ENCODE peak calls at places on chromosomes 16 and 17, in eight cellular contexts. O is AG09319; F is CD4-positive, alpha-beta memory T cell; J is T-cell; V is SHP77; Z is osteocyte; W is omental fat pad; A is NCI-H2081. R is an unnamed sample.
A peak's percentile ranks its signal among the peaks of the same experiment; 100 is the strongest.

GRCh38 chr17:15411556-15412198 is 55.7 kb downstream of the CDRT4 start:
- DNase-seq in J (no peak), W (no peak), Z (no peak), F (no peak), A (no peak), O (no peak), V (no peak), R (no peak)

GRCh38 chr17:49093131-49093530 is 39.4 kb upstream of the B4GALNT2 start:
- DNase-seq in W (no peak), A (peak; percentile 34), F (no peak), Z (no peak), J (no peak), V (no peak), O (no peak), R (no peak)

GRCh38 chr17:15912416-15912955 is 32.4 kb upstream of the ADORA2B start:
- DNase-seq in Z (peak; percentile 54), A (no peak), J (no peak), W (no peak), F (no peak), O (no peak), V (no peak), R (no peak)

GRCh38 chr16:66357523-66357928 is 9.0 kb upstream of the CDH5 start:
- DNase-seq in V (peak; percentile 62), F (no peak), Z (no peak), A (peak; percentile 55), O (peak; percentile 52), W (no peak), J (no peak), R (no peak)

GRCh38 chr16:72286936-72287620 is 115.1 kb upstream of the PMFBP1 start:
- DNase-seq in A (no peak), Z (no peak), F (no peak), W (no peak), O (no peak), V (no peak), J (no peak), R (no peak)

GRCh38 chr16:22353188-22353919 is 21.1 kb downstream of the CDR2 start:
- DNase-seq in A (no peak), O (no peak), W (no peak), Z (no peak), V (no peak), F (peak; percentile 60), J (no peak), R (no peak)

GRCh38 chr17:58513391-58513912 is 986 bp downstream of the MTMR4 start:
- DNase-seq in O (no peak), Z (no peak), V (no peak), W (no peak), F (peak; percentile 59), J (no peak), A (no peak), R (no peak)

GRCh38 chr16:27665881-27666280 is 115.9 kb downstream of the KATNIP start:
- DNase-seq in Z (no peak), V (no peak), J (no peak), W (no peak), F (no peak), O (no peak), A (no peak), R (no peak)

GRCh38 chr16:15846510-15846909 is 10.3 kb downstream of the MYH11 start:
- DNase-seq in O (no peak), W (no peak), F (no peak), A (no peak), Z (no peak), J (no peak), V (no peak), R (no peak)

GRCh38 chr17:35568561-35568960 is 7.9 kb upstream of the SLFN14 start:
- DNase-seq in W (no peak), A (peak; percentile 46), O (no peak), V (peak; percentile 8), Z (no peak), F (peak; percentile 63), J (peak; percentile 13), R (no peak)

GRCh38 chr16:87806608-87807546 is 41.1 kb upstream of the KLHDC4 start:
- DNase-seq in Z (peak; percentile 93), O (peak; percentile 90), V (peak; percentile 75), F (no peak), J (peak; percentile 38), W (no peak), A (peak; percentile 98), R (no peak)

GRCh38 chr17:82230627-82231311 is 1.9 kb downstream of the SLC16A3 start:
- DNase-seq in V (no peak), J (peak; percentile 32), O (peak; percentile 66), A (no peak), W (no peak), Z (no peak), F (peak; percentile 76), R (peak; percentile 95)

GRCh38 chr17:74340470-74341023 is 14.5 kb downstream of the KIF19 start:
- DNase-seq in V (peak; percentile 78), O (no peak), W (no peak), Z (no peak), J (no peak), A (no peak), F (no peak), R (no peak)

GRCh38 chr16:11431915-11432465 is 86.7 kb downstream of the RMI2 start:
- DNase-seq in A (no peak), J (no peak), W (no peak), O (no peak), V (no peak), F (no peak), Z (no peak), R (no peak)

GRCh38 chr16:58155839-58156238 is 26.7 kb upstream of the CFAP20 start:
- DNase-seq in W (no peak), F (no peak), O (no peak), Z (no peak), J (no peak), V (no peak), A (no peak), R (no peak)

GRCh38 chr17:66309793-66310192 is 7.4 kb downstream of the PRKCA start:
- DNase-seq in O (no peak), A (no peak), F (no peak), J (no peak), W (no peak), Z (no peak), V (no peak), R (no peak)

GRCh38 chr16:50202926-50203624 is 50.0 kb downstream of the TENT4B start:
- DNase-seq in A (no peak), J (no peak), F (no peak), Z (no peak), W (no peak), O (peak; percentile 67), V (no peak), R (no peak)